ENCODE peak calls at places on chromosome 19, in nine cellular contexts. One of them, this sample, is unnamed.
A peak's percentile ranks its signal among the peaks of the same experiment; 100 is the strongest.

GRCh38 chr19:913080-913748 is at the start of gene R3HDM4:
- DNase-seq in dorsolateral prefrontal cortex: peak; percentile 74
- DNase-seq in GM19239: peak; percentile 97
- DNase-seq in AG04450: no peak
- DNase-seq in activated B cell treated with CpG ODN at 0.5 μM for 24 hours: peak; percentile 85
- DNase-seq in fibroblast of lung: peak; percentile 56
- DNase-seq in effector CD4-positive, alpha-beta T cell: peak; percentile 83
- DNase-seq in heart left ventricle: peak; percentile 86
- DNase-seq in GM03348: peak; percentile 97
- DNase-seq in this sample: no peak

GRCh38 chr19:32421589-32422361 is 16.2 kb downstream of the DPY19L3 start:
- DNase-seq in AG04450: no peak
- DNase-seq in GM03348: no peak
- DNase-seq in activated B cell treated with CpG ODN at 0.5 μM for 24 hours: no peak
- DNase-seq in heart left ventricle: no peak
- DNase-seq in effector CD4-positive, alpha-beta T cell: no peak
- DNase-seq in dorsolateral prefrontal cortex: no peak
- DNase-seq in GM19239: no peak
- DNase-seq in fibroblast of lung: no peak
- DNase-seq in this sample: no peak

GRCh38 chr19:21463449-21464105 is 41.8 kb upstream of the ZNF429 start:
- DNase-seq in GM19239: peak; percentile 20
- DNase-seq in AG04450: no peak
- DNase-seq in dorsolateral prefrontal cortex: peak; percentile 22
- DNase-seq in heart left ventricle: peak; percentile 29
- DNase-seq in GM03348: no peak
- DNase-seq in effector CD4-positive, alpha-beta T cell: peak; percentile 15
- DNase-seq in activated B cell treated with CpG ODN at 0.5 μM for 24 hours: no peak
- DNase-seq in fibroblast of lung: peak; percentile 64
- DNase-seq in this sample: no peak

GRCh38 chr19:10260141-10260584 is 8.1 kb downstream of the MRPL4 start:
- DNase-seq in dorsolateral prefrontal cortex: peak; percentile 46
- DNase-seq in GM03348: no peak
- DNase-seq in GM19239: no peak
- DNase-seq in AG04450: no peak
- DNase-seq in fibroblast of lung: peak; percentile 62
- DNase-seq in activated B cell treated with CpG ODN at 0.5 μM for 24 hours: no peak
- DNase-seq in heart left ventricle: no peak
- DNase-seq in effector CD4-positive, alpha-beta T cell: no peak
- DNase-seq in this sample: no peak

GRCh38 chr19:55649579-55650557 is 1.9 kb downstream of the CCDC106 start:
- DNase-seq in activated B cell treated with CpG ODN at 0.5 μM for 24 hours: no peak
- DNase-seq in heart left ventricle: no peak
- DNase-seq in GM03348: no peak
- DNase-seq in effector CD4-positive, alpha-beta T cell: no peak
- DNase-seq in fibroblast of lung: no peak
- DNase-seq in AG04450: no peak
- DNase-seq in dorsolateral prefrontal cortex: no peak
- DNase-seq in GM19239: no peak
- DNase-seq in this sample: no peak

GRCh38 chr19:1579222-1579621 is 11.1 kb upstream of the MEX3D start:
- DNase-seq in fibroblast of lung: no peak
- DNase-seq in AG04450: no peak
- DNase-seq in GM03348: no peak
- DNase-seq in heart left ventricle: no peak
- DNase-seq in dorsolateral prefrontal cortex: no peak
- DNase-seq in effector CD4-positive, alpha-beta T cell: no peak
- DNase-seq in activated B cell treated with CpG ODN at 0.5 μM for 24 hours: no peak
- DNase-seq in GM19239: no peak
- DNase-seq in this sample: no peak

GRCh38 chr19:15570420-15570819 is 44.6 kb upstream of the CYP4F8 start:
- DNase-seq in heart left ventricle: no peak
- DNase-seq in GM19239: no peak
- DNase-seq in fibroblast of lung: no peak
- DNase-seq in effector CD4-positive, alpha-beta T cell: no peak
- DNase-seq in AG04450: no peak
- DNase-seq in activated B cell treated with CpG ODN at 0.5 μM for 24 hours: no peak
- DNase-seq in dorsolateral prefrontal cortex: no peak
- DNase-seq in GM03348: no peak
- DNase-seq in this sample: no peak

GRCh38 chr19:44807652-44808462 is 1.0 kb upstream of the BCAM start:
- DNase-seq in GM03348: peak; percentile 64
- DNase-seq in AG04450: no peak
- DNase-seq in effector CD4-positive, alpha-beta T cell: no peak
- DNase-seq in activated B cell treated with CpG ODN at 0.5 μM for 24 hours: no peak
- DNase-seq in GM19239: no peak
- DNase-seq in fibroblast of lung: peak; percentile 60
- DNase-seq in dorsolateral prefrontal cortex: peak; percentile 11
- DNase-seq in heart left ventricle: no peak
- DNase-seq in this sample: peak; percentile 15

GRCh38 chr19:17751103-17751911 is at the start of gene FCHO1:
- DNase-seq in dorsolateral prefrontal cortex: peak; percentile 38
- DNase-seq in effector CD4-positive, alpha-beta T cell: peak; percentile 80
- DNase-seq in fibroblast of lung: no peak
- DNase-seq in GM03348: no peak
- DNase-seq in heart left ventricle: peak; percentile 36
- DNase-seq in AG04450: no peak
- DNase-seq in GM19239: no peak
- DNase-seq in activated B cell treated with CpG ODN at 0.5 μM for 24 hours: peak; percentile 80
- DNase-seq in this sample: no peak

GRCh38 chr19:39927076-39927475 is 7.4 kb downstream of the FCGBP start:
- DNase-seq in heart left ventricle: no peak
- DNase-seq in AG04450: no peak
- DNase-seq in activated B cell treated with CpG ODN at 0.5 μM for 24 hours: no peak
- DNase-seq in GM03348: no peak
- DNase-seq in GM19239: no peak
- DNase-seq in effector CD4-positive, alpha-beta T cell: no peak
- DNase-seq in dorsolateral prefrontal cortex: no peak
- DNase-seq in fibroblast of lung: no peak
- DNase-seq in this sample: no peak

GRCh38 chr19:38826856-38827551 is 4.6 kb downstream of the ECH1 start:
- DNase-seq in fibroblast of lung: no peak
- DNase-seq in effector CD4-positive, alpha-beta T cell: no peak
- DNase-seq in AG04450: no peak
- DNase-seq in heart left ventricle: no peak
- DNase-seq in GM19239: no peak
- DNase-seq in activated B cell treated with CpG ODN at 0.5 μM for 24 hours: no peak
- DNase-seq in dorsolateral prefrontal cortex: no peak
- DNase-seq in GM03348: no peak
- DNase-seq in this sample: no peak

GRCh38 chr19:5170329-5170745 is 170.3 kb downstream of the PTPRS start:
- DNase-seq in AG04450: no peak
- DNase-seq in effector CD4-positive, alpha-beta T cell: peak; percentile 27
- DNase-seq in GM03348: peak; percentile 3
- DNase-seq in dorsolateral prefrontal cortex: no peak
- DNase-seq in fibroblast of lung: no peak
- DNase-seq in GM19239: no peak
- DNase-seq in heart left ventricle: no peak
- DNase-seq in activated B cell treated with CpG ODN at 0.5 μM for 24 hours: peak; percentile 43
- DNase-seq in this sample: no peak

GRCh38 chr19:17473041-17473440 is 2.7 kb downstream of the SLC27A1 start:
- DNase-seq in GM03348: peak; percentile 68
- DNase-seq in dorsolateral prefrontal cortex: no peak
- DNase-seq in AG04450: peak; percentile 57
- DNase-seq in activated B cell treated with CpG ODN at 0.5 μM for 24 hours: no peak
- DNase-seq in GM19239: no peak
- DNase-seq in effector CD4-positive, alpha-beta T cell: no peak
- DNase-seq in heart left ventricle: no peak
- DNase-seq in fibroblast of lung: peak; percentile 87
- DNase-seq in this sample: no peak

GRCh38 chr19:1286451-1286858 is 782 bp downstream of the EFNA2 start:
- DNase-seq in dorsolateral prefrontal cortex: no peak
- DNase-seq in GM19239: no peak
- DNase-seq in GM03348: no peak
- DNase-seq in activated B cell treated with CpG ODN at 0.5 μM for 24 hours: no peak
- DNase-seq in fibroblast of lung: no peak
- DNase-seq in effector CD4-positive, alpha-beta T cell: no peak
- DNase-seq in heart left ventricle: no peak
- DNase-seq in AG04450: no peak
- DNase-seq in this sample: no peak

GRCh38 chr19:10760268-10760944 is 42.5 kb downstream of the DNM2 start:
- DNase-seq in effector CD4-positive, alpha-beta T cell: peak; percentile 52
- DNase-seq in AG04450: no peak
- DNase-seq in dorsolateral prefrontal cortex: no peak
- DNase-seq in heart left ventricle: no peak
- DNase-seq in GM19239: peak; percentile 28
- DNase-seq in GM03348: no peak
- DNase-seq in fibroblast of lung: peak; percentile 56
- DNase-seq in activated B cell treated with CpG ODN at 0.5 μM for 24 hours: peak; percentile 57
- DNase-seq in this sample: no peak

GRCh38 chr19:7230826-7231225 is 63.4 kb downstream of the INSR start:
- DNase-seq in fibroblast of lung: no peak
- DNase-seq in dorsolateral prefrontal cortex: peak; percentile 28
- DNase-seq in effector CD4-positive, alpha-beta T cell: no peak
- DNase-seq in GM19239: no peak
- DNase-seq in GM03348: peak; percentile 13
- DNase-seq in activated B cell treated with CpG ODN at 0.5 μM for 24 hours: no peak
- DNase-seq in heart left ventricle: peak; percentile 71
- DNase-seq in AG04450: no peak
- DNase-seq in this sample: no peak

GRCh38 chr19:8641908-8642547 is 11.6 kb downstream of the NFILZ start:
- DNase-seq in fibroblast of lung: peak; percentile 58
- DNase-seq in effector CD4-positive, alpha-beta T cell: no peak
- DNase-seq in heart left ventricle: no peak
- DNase-seq in activated B cell treated with CpG ODN at 0.5 μM for 24 hours: no peak
- DNase-seq in dorsolateral prefrontal cortex: no peak
- DNase-seq in GM03348: peak; percentile 78
- DNase-seq in GM19239: no peak
- DNase-seq in AG04450: no peak
- DNase-seq in this sample: no peak